ENCODE peak calls at places on chromosomes 5 and 9, in eight cellular contexts. C is AG04449, Y is bronchial epithelial cell, K is brain microvascular endothelial cell, G is fibroblast of lung, R is tibial artery, A is lower lobe of right lung, N is PC-9. Z is an unnamed sample.

GRCh38 chr5:52150501-52150900 is 637.2 kb upstream of the ITGA1 start:
- DNase-seq in C (no peak), G (no peak), N (no peak), A (no peak), K (no peak), Y (no peak), R (no peak), Z (no peak)

GRCh38 chr5:119338326-119338957 is 17.4 kb upstream of the TNFAIP8 start:
- DNase-seq in A (no peak), G (no peak), Y (no peak), N (no peak), R (no peak), K (no peak), C (no peak), Z (no peak)

GRCh38 chr9:107106416-107106815 is 176.7 kb upstream of the RAD23B start:
- DNase-seq in K (no peak), A (no peak), Y (no peak), C (no peak), G (no peak), N (no peak), R (no peak), Z (no peak)

GRCh38 chr9:81633952-81634421 is 55.4 kb downstream of the TLE1 start:
- DNase-seq in Y (no peak), A (no peak), R (no peak), K (no peak), C (no peak), N (no peak), G (no peak), Z (no peak)

GRCh38 chr5:862367-863243 is 11.8 kb upstream of the ZDHHC11 start:
- DNase-seq in K (no peak), A (no peak), N (no peak), R (no peak), G (peak; percentile 9), C (peak; percentile 3), Y (no peak), Z (peak; percentile 18)

GRCh38 chr9:22037954-22038690 is 29.0 kb upstream of the CDKN2B start:
- DNase-seq in A (no peak), R (no peak), Y (peak; percentile 84), K (no peak), C (no peak), N (no peak), G (peak; percentile 86), Z (peak; percentile 62)

GRCh38 chr5:56515011-56515410 is 281.9 kb upstream of the ANKRD55 start:
- DNase-seq in R (no peak), K (no peak), Y (no peak), C (no peak), A (no peak), N (no peak), G (no peak), Z (no peak)

GRCh38 chr9:13513710-13514444 is 234.4 kb upstream of the MPDZ start:
- DNase-seq in R (no peak), C (no peak), G (peak; percentile 6), N (no peak), A (no peak), Y (peak; percentile 88), K (peak; percentile 5), Z (no peak)

GRCh38 chr9:32906213-32906612 is 95.2 kb downstream of the APTX start:
- DNase-seq in A (no peak), R (no peak), C (no peak), N (no peak), Y (no peak), K (no peak), G (no peak), Z (no peak)

GRCh38 chr9:19369107-19369506 is 10.9 kb downstream of the RPS6 start:
- DNase-seq in A (no peak), N (no peak), R (no peak), K (no peak), G (no peak), Y (no peak), C (no peak), Z (no peak)

GRCh38 chr5:10367586-10367985 is 14.1 kb downstream of the MARCHF6 start:
- DNase-seq in G (no peak), A (no peak), K (no peak), Y (no peak), N (no peak), C (no peak), R (no peak), Z (no peak)

GRCh38 chr9:97480749-97481148 is 20.7 kb upstream of the TMOD1 start:
- DNase-seq in R (no peak), C (peak; percentile 9), A (no peak), N (no peak), Y (no peak), G (no peak), K (no peak), Z (peak; percentile 26)

GRCh38 chr5:179150011-179150410 is 89.8 kb downstream of the ZNF354C start:
- DNase-seq in R (peak; percentile 37), K (no peak), G (no peak), N (no peak), C (no peak), Y (no peak), A (peak; percentile 7), Z (no peak)

GRCh38 chr9:125997510-125997823 is 250.3 kb downstream of the PBX3 start:
- DNase-seq in N (no peak), C (no peak), K (no peak), R (no peak), A (peak; percentile 72), G (no peak), Y (no peak), Z (no peak)

GRCh38 chr5:139268364-139269202 is 25.0 kb upstream of the MATR3 start:
- DNase-seq in R (no peak), N (no peak), Y (no peak), C (no peak), K (no peak), G (no peak), A (no peak), Z (no peak)
- TF ChIP-seq CTCF in R (no peak), N (no peak), Y (no peak), C (no peak), K (peak; percentile 49), G (no peak), A (peak; percentile 10), Z (no peak)

GRCh38 chr5:112551437-112552018 is 132.5 kb upstream of the EPB41L4A start:
- DNase-seq in N (peak; percentile 20), A (no peak), K (peak; percentile 75), C (peak; percentile 10), Y (peak; percentile 64), G (peak; percentile 79), R (no peak), Z (peak; percentile 73)

GRCh38 chr5:112546946-112547647 is 128.0 kb upstream of the EPB41L4A start:
- DNase-seq in C (no peak), A (no peak), Y (no peak), N (no peak), G (no peak), K (no peak), R (no peak), Z (no peak)

GRCh38 chr5:112548246-112548982 is 129.3 kb upstream of the EPB41L4A start:
- DNase-seq in C (peak; percentile 45), K (peak; percentile 95), Y (peak; percentile 64), G (peak; percentile 66), A (no peak), R (no peak), N (no peak), Z (peak; percentile 46)

GRCh38 chr5:112549127-112549526 is 130.1 kb upstream of the EPB41L4A start:
- DNase-seq in K (no peak), A (no peak), N (no peak), G (no peak), C (no peak), R (no peak), Y (no peak), Z (no peak)

DNA sequence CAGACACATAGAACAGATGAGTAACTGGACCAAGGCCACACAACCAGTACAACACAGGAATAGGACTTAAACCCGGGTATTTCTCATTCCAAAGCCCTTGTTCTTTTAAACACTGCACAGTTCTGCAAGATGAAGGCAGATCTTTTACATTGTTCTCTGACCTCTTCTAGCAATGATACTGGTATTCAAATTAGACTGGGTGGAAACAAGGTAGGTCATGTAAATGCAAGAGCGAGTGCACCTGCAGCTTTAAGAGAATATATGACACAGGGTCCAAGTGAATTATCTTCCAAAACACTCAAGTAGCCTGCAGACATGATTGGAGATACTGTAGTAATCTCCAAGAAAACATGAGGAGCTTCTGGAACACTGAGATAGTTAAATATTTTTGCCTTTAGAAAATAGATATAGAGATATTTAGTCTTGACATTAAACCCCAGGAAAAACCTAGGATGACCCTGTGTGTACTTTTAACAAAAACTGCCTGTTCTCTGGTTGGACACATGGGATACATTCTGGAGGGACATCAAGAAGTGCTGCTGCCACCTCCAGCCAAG is 130.6 kb upstream of the EPB41L4A start:
- DNase-seq in K (no peak), C (no peak), Y (no peak), R (no peak), N (no peak), A (no peak), G (no peak), Z (no peak)
- H3K4me3 ChIP-seq in K (no peak overlapping the region), C (no peak overlapping the region), Y (no peak overlapping the region), R (no peak overlapping the region), N (no peak overlapping the region), A (no peak overlapping the region), G (no peak overlapping the region), Z (no peak overlapping the region)

GRCh38 chr9:36112516-36112915 is 24.0 kb upstream of the GLIPR2 start:
- DNase-seq in A (no peak), G (no peak), C (no peak), Y (no peak), N (no peak), R (no peak), K (no peak), Z (no peak)

GRCh38 chr9:36113999-36114398 is 22.5 kb upstream of the GLIPR2 start:
- DNase-seq in Y (no peak), C (no peak), R (no peak), K (no peak), A (no peak), N (no peak), G (no peak), Z (no peak)

GRCh38 chr9:36110434-36110833 is 26.1 kb upstream of the GLIPR2 start:
- DNase-seq in N (no peak), G (peak; percentile 14), A (no peak), C (no peak), R (no peak), Y (no peak), K (no peak), Z (no peak)
- TF ChIP-seq CTCF in N (no peak), G (no peak), A (no peak), C (no peak), R (no peak), Y (no peak), K (peak; percentile 36), Z (peak; percentile 13)

DNA sequence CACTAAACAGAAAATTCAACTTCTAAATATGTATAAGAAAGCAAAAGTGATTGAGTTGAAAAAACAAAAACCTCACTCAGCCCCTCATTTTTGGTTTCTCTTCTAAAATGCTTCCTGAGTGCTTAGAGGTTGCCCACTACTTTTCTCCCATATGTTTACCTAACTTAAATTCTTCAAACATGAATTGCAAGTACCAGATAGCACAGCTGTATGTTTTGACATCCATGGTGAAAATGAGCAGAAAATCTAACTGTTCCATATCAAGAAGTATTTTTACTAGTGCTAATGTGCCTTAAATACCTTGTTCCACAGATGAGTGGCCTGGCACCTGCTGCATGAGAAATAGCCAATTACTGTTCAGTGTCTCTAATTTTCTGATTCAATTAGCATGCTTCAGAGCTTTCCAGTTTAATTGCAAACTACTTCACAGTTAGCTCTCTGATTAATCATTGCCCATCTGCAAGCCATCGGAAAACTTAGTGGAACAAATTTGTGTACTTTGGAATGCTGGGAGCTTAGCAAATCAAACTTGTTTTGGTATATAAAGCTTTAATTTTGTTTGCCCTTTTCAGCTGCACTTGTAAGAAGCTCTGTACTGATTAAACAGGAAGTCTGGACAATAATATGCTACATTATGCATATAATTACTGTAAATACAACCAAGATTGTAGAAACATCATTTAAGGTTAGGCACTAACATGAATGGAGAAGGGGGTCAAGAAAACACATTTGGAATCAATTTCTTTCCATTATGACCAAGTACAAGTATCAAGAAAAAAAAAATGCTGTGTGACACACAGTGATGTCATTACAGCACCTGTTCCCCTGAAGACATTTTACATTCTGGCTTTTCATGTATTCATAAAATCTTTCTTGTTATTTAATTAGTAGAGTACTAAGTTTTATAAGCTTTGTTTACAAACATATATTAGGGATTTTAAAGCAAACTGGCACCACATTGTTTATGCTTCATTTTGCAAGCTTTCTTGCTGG is 65.6 kb downstream of the POU5F2 start:
- DNase-seq in Y (no peak), G (peak; percentile 8), K (no peak), C (no peak), A (no peak), N (no peak), R (no peak), Z (peak; percentile 6)
- H3K4me3 ChIP-seq in Y (no peak overlapping the region), G (no peak overlapping the region), K (no peak overlapping the region), C (no peak overlapping the region), A (no peak overlapping the region), N (no peak overlapping the region), R (no peak overlapping the region), Z (no peak overlapping the region)